ENCODE peak calls at places on chromosomes 16 and 17, in four cellular contexts. V is H9, W is progenitor cell of endocrine pancreas, U is endothelial cell. O is an unnamed sample.
A peak's percentile ranks its signal among the peaks of the same experiment; 100 is the strongest.

GRCh38 chr16:1532081-1532760 is 1.2 kb upstream of the TMEM204 start:
- DNase-seq in V (no peak), W (no peak), U (no peak), O (no peak)

GRCh38 chr17:46942441-46943217 is 19.7 kb downstream of the GOSR2 start:
- DNase-seq in V (peak; percentile 86), W (peak; percentile 55), U (peak; percentile 83), O (no peak)

GRCh38 chr17:49337900-49338299 is 24.1 kb downstream of the ZNF652 start:
- DNase-seq in V (no peak), W (no peak), U (no peak), O (no peak)

GRCh38 chr16:27127293-27127692 is 60.6 kb downstream of the C16orf82 start:
- DNase-seq in V (no peak), W (no peak), U (no peak), O (no peak)

GRCh38 chr17:46884552-46884951 is 33.2 kb downstream of the WNT9B start:
- DNase-seq in V (no peak), W (no peak), U (no peak), O (no peak)

GRCh38 chr17:72406501-72406900 is 285.7 kb downstream of the SOX9 start:
- DNase-seq in V (no peak), W (no peak), U (no peak), O (no peak)

GRCh38 chr17:15456972-15457722 is 10.3 kb downstream of the CDRT4 start:
- DNase-seq in V (no peak), W (no peak), U (no peak), O (peak; percentile 62)

GRCh38 chr16:85347213-85347591 is 234.9 kb upstream of the CIBAR2 start:
- DNase-seq in V (peak; percentile 71), W (no peak), U (no peak), O (no peak)

GRCh38 chr16:67865318-67865717 is 7.5 kb upstream of the EDC4 start:
- DNase-seq in V (peak; percentile 65), W (no peak), U (peak; percentile 34), O (no peak)

GRCh38 chr16:14285542-14286380 is 214.6 kb downstream of the MRTFB start:
- DNase-seq in V (peak; percentile 94), W (peak; percentile 99), U (peak; percentile 97), O (peak; percentile 61)

GRCh38 chr16:10383626-10384025 is 2.2 kb upstream of the ATF7IP2 start:
- DNase-seq in V (no peak), W (no peak), U (no peak), O (no peak)

GRCh38 chr17:17305282-17305801 is 2.2 kb downstream of the NT5M start:
- DNase-seq in V (no peak), W (no peak), U (no peak), O (no peak)

GRCh38 chr17:49851387-49852291 is 3.8 kb upstream of the TAC4 start:
- DNase-seq in V (peak; percentile 86), W (peak; percentile 68), U (peak; percentile 92), O (no peak)

GRCh38 chr16:58960484-58960883 is 226.4 kb upstream of the GOT2 start:
- DNase-seq in V (peak; percentile 68), W (no peak), U (no peak), O (no peak)

GRCh38 chr17:7137182-7137943 is 22.7 kb upstream of the ASGR2 start:
- DNase-seq in V (no peak), W (no peak), U (no peak), O (no peak)

GRCh38 chr16:57544129-57544653 is 1.7 kb downstream of the ADGRG5 start:
- DNase-seq in V (peak; percentile 11), W (no peak), U (no peak), O (no peak)

GRCh38 chr16:57802635-57803412 is 533 bp upstream of the KIFC3 start:
- DNase-seq in V (peak; percentile 67), W (no peak), U (no peak), O (no peak)

GRCh38 chr17:79138826-79139225 is 64.2 kb downstream of the ENGASE start:
- DNase-seq in V (no peak), W (no peak), U (no peak), O (no peak)

GRCh38 chr17:47955497-47956461 is 1.9 kb downstream of the PRR15L start:
- DNase-seq in V (no peak), W (no peak), U (no peak), O (no peak)

GRCh38 chr17:35080536-35080935 is 17.0 kb upstream of the RFFL start:
- DNase-seq in V (no peak), W (no peak), U (no peak), O (no peak)

GRCh38 chr16:1784977-1785845 is 2.5 kb downstream of the NUBP2 start:
- DNase-seq in V (peak; percentile 25), W (no peak), U (peak; percentile 2), O (no peak)

GRCh38 chr16:51545951-51546350 is 394.9 kb upstream of the SALL1 start:
- DNase-seq in V (no peak), W (no peak), U (no peak), O (no peak)

GRCh38 chr16:5071681-5072333 is at the start of gene ALG1:
- DNase-seq in V (peak; percentile 86), W (peak; percentile 75), U (peak; percentile 88), O (peak; percentile 45)

GRCh38 chr16:4606354-4606753 is 8.3 kb downstream of the UBALD1 start:
- DNase-seq in V (no peak), W (no peak), U (no peak), O (no peak)

GRCh38 chr16:69921125-69921524 is 30.0 kb upstream of the CLEC18A start:
- DNase-seq in V (no peak), W (no peak), U (no peak), O (no peak)

GRCh38 chr17:69460963-69461922 is 46.7 kb downstream of the MAP2K6 start:
- DNase-seq in V (no peak), W (no peak), U (no peak), O (no peak)

GRCh38 chr16:89355686-89356085 is 134.7 kb downstream of the ANKRD11 start:
- DNase-seq in V (no peak), W (no peak), U (no peak), O (no peak)

GRCh38 chr17:76883744-76884525 is 15.7 kb downstream of the MGAT5B start:
- DNase-seq in V (no peak), W (no peak), U (no peak), O (no peak)

GRCh38 chr17:27535178-27535928 is 79.1 kb downstream of the KSR1 start:
- DNase-seq in V (no peak), W (no peak), U (no peak), O (no peak)

GRCh38 chr16:22912654-22913053 is 98.7 kb downstream of the HS3ST2 start:
- DNase-seq in V (peak; percentile 70), W (no peak), U (no peak), O (no peak)

GRCh38 chr16:71499775-71500364 is 10.7 kb upstream of the ZNF19 start:
- DNase-seq in V (peak; percentile 40), W (peak; percentile 24), U (peak; percentile 64), O (peak; percentile 11)

GRCh38 chr16:53773150-53773846 is 69.3 kb downstream of the FTO start:
- DNase-seq in V (no peak), W (no peak), U (peak; percentile 40), O (peak; percentile 49)

GRCh38 chr16:85798901-85799496 is 345 bp downstream of the EMC8 start:
- DNase-seq in V (peak; percentile 44), W (peak; percentile 34), U (peak; percentile 29), O (no peak)

GRCh38 chr17:55307879-55308278 is 43.1 kb downstream of the HLF start:
- DNase-seq in V (no peak), W (no peak), U (no peak), O (no peak)

GRCh38 chr16:73365010-73365409 is 317.1 kb upstream of the ZFHX3 start:
- DNase-seq in V (no peak), W (no peak), U (no peak), O (peak; percentile 26)

GRCh38 chr16:75029854-75030253 is 31.0 kb downstream of the ZNRF1 start:
- DNase-seq in V (no peak), W (no peak), U (no peak), O (no peak)

GRCh38 chr17:44108440-44109311 is 14.8 kb downstream of the HDAC5 start:
- DNase-seq in V (no peak), W (no peak), U (no peak), O (peak; percentile 69)

GRCh38 chr16:85090166-85090565 is 22.1 kb downstream of the CIBAR2 start:
- DNase-seq in V (no peak), W (no peak), U (no peak), O (no peak)

GRCh38 chr16:8923199-8923598 is 40.5 kb downstream of the USP7 start:
- DNase-seq in V (no peak), W (no peak), U (no peak), O (no peak)
- TF ChIP-seq CTCF in V (peak; percentile 29), W (no peak), U (no peak), O (no peak)

GRCh38 chr16:66599726-66600125 is 4.8 kb upstream of the CMTM3 start:
- DNase-seq in V (no peak), W (no peak), U (no peak), O (no peak)

GRCh38 chr16:66594739-66595138 is 9.8 kb upstream of the CMTM3 start:
- DNase-seq in V (no peak), W (no peak), U (no peak), O (no peak)

GRCh38 chr16:66600484-66600883 is 4.0 kb upstream of the CMTM3 start:
- DNase-seq in V (no peak), W (no peak), U (no peak), O (no peak)

GRCh38 chr16:66598111-66598510 is 6.4 kb upstream of the CMTM3 start:
- DNase-seq in V (no peak), W (no peak), U (no peak), O (no peak)

DNA sequence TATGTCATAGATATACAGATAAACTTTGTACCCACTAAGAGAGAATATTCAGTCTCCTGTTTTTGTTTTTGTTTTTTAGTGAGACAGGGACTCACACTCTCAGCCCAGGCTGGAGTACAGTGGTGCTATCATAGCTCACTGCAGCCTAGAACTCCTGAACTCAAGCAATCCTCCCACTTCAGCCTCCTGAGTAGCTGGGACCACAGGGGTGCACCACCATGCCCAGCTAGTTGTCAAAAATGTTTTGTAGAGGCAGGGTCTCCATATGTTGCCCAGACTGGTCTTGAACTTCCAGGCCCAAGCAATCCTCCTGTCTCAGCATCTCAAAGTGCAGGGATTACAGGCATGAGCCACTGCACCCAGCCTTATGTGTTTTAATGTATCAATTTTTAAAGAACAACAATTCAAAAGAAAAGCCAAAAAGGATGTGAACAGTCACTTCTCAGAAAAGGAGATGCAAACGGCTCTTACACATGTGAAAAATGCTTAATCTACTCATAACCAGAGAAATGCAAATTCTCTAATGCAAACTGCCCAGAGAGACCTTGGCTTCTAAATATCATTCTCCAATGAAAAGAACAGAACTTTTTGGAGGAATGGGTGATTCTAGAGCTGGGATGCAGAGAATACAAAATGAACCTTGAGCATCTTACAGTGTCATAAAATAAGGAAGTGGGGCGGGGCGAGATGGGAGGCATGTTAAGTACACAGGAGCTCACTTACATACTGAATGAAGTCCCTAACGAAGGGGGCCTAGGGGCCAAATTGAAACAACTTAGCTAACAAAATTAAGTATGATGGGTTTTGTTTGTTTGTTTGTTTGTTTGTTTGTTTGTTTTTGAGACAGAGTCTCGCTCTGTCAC is 7.3 kb upstream of the CMTM3 start:
- DNase-seq in V (no peak), W (no peak), U (no peak), O (no peak)
- TF ChIP-seq CTCF in V (no peak), W (no peak), U (no peak), O (no peak)

GRCh38 chr17:2751482-2751881 is 2.0 kb upstream of the CCDC92B start:
- DNase-seq in V (peak; percentile 67), W (no peak), U (peak; percentile 13), O (no peak)
- TF ChIP-seq CTCF in V (peak; percentile 21), W (no peak), U (no peak), O (no peak)

GRCh38 chr16:12468552-12468951 is 335.1 kb downstream of the CPPED1 start:
- DNase-seq in V (peak; percentile 57), W (no peak), U (peak; percentile 29), O (no peak)
- TF ChIP-seq CTCF in V (peak; percentile 73), W (peak; percentile 25), U (peak; percentile 46), O (peak; percentile 9)

GRCh38 chr16:12191102-12191501 is 214.6 kb downstream of the SNX29 start:
- DNase-seq in V (no peak), W (no peak), U (no peak), O (no peak)
- TF ChIP-seq CTCF in V (no peak), W (no peak), U (no peak), O (no peak)

O was measured in retinal pigment epithelial cell.